ENCODE peak calls at places on chromosomes 3 and 15, in five cellular contexts. One of them, this sample, is unnamed.
A peak's percentile ranks its signal among the peaks of the same experiment; 100 is the strongest.

GRCh38 chr15:76108021-76108723 is 48.4 kb downstream of the TMEM266 start:
- DNase-seq in substantia nigra: peak; percentile 33
- DNase-seq in fibroblast of lung: no peak
- DNase-seq in CD4-positive, alpha-beta memory T cell: no peak
- DNase-seq in upper lobe of right lung: no peak
- DNase-seq in this sample: no peak

GRCh38 chr15:95594496-95594895 is 736.0 kb upstream of the NR2F2 start:
- DNase-seq in substantia nigra: no peak
- DNase-seq in fibroblast of lung: no peak
- DNase-seq in CD4-positive, alpha-beta memory T cell: no peak
- DNase-seq in upper lobe of right lung: no peak
- DNase-seq in this sample: no peak

GRCh38 chr3:172334743-172335142 is 113.5 kb downstream of the GHSR start:
- DNase-seq in substantia nigra: no peak
- DNase-seq in fibroblast of lung: no peak
- DNase-seq in CD4-positive, alpha-beta memory T cell: no peak
- DNase-seq in upper lobe of right lung: no peak
- DNase-seq in this sample: no peak

GRCh38 chr3:169699070-169699469 is 35.6 kb upstream of the MECOM start:
- DNase-seq in substantia nigra: no peak
- DNase-seq in fibroblast of lung: peak; percentile 75
- DNase-seq in CD4-positive, alpha-beta memory T cell: no peak
- DNase-seq in upper lobe of right lung: no peak
- DNase-seq in this sample: no peak

GRCh38 chr3:11924518-11924917 is 77.8 kb upstream of the TAMM41 start:
- DNase-seq in substantia nigra: no peak
- DNase-seq in fibroblast of lung: no peak
- DNase-seq in CD4-positive, alpha-beta memory T cell: no peak
- DNase-seq in upper lobe of right lung: peak; percentile 1
- DNase-seq in this sample: no peak

GRCh38 chr3:120780977-120781376 is 38.4 kb downstream of the GTF2E1 start:
- DNase-seq in substantia nigra: no peak
- DNase-seq in fibroblast of lung: peak; percentile 81
- DNase-seq in CD4-positive, alpha-beta memory T cell: no peak
- DNase-seq in upper lobe of right lung: no peak
- DNase-seq in this sample: no peak

GRCh38 chr3:181629029-181629428 is 82.7 kb upstream of the SOX2 start:
- DNase-seq in substantia nigra: no peak
- DNase-seq in fibroblast of lung: peak; percentile 50
- DNase-seq in CD4-positive, alpha-beta memory T cell: no peak
- DNase-seq in upper lobe of right lung: no peak
- DNase-seq in this sample: no peak

GRCh38 chr15:60469893-60470641 is 8.9 kb downstream of the ICE2 start:
- DNase-seq in substantia nigra: no peak
- DNase-seq in fibroblast of lung: no peak
- DNase-seq in CD4-positive, alpha-beta memory T cell: no peak
- DNase-seq in upper lobe of right lung: no peak
- DNase-seq in this sample: peak; percentile 44

GRCh38 chr3:174907027-174907426 is 47.9 kb downstream of the NAALADL2 start:
- DNase-seq in substantia nigra: no peak
- DNase-seq in fibroblast of lung: peak; percentile 6
- DNase-seq in CD4-positive, alpha-beta memory T cell: no peak
- DNase-seq in upper lobe of right lung: no peak
- DNase-seq in this sample: no peak

DNA sequence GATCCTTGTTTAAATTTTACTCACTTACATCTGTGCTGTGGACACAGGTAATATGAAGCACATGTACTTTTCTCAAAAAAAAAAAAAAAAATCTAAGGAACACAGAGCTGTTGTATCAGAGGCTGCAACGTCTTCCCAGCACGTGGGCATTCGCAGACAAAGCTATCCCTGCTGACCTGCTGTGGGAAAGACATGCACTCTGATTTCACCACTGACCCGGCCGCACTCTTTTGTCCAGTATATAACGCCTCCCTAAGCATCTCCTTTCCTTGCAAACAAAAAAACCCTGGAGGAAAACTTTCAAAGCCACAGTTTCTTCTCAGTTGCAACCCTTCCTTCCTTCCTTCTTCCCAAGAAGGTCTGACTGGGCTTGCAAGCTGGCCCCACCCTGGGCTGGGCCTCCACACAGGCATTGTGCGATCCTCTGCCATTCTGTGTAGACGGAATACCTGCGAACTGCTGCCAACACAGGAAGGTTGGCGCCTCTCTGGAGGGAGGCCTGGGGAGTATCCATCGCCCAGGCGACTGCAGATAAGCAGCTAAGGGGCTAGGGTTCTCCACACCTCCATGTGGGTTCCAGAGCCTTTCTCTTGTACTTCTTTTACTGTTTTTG is 50.8 kb downstream of the SLC12A8 start:
- DNase-seq in substantia nigra: no peak
- DNase-seq in fibroblast of lung: no peak
- DNase-seq in CD4-positive, alpha-beta memory T cell: no peak
- DNase-seq in upper lobe of right lung: no peak
- DNase-seq in this sample: no peak
- H3K27ac ChIP-seq in substantia nigra: no peak overlapping the region
- H3K27ac ChIP-seq in fibroblast of lung: no peak overlapping the region
- H3K27ac ChIP-seq in CD4-positive, alpha-beta memory T cell: no peak overlapping the region
- H3K27ac ChIP-seq in upper lobe of right lung: no peak overlapping the region
- H3K27ac ChIP-seq in this sample: no peak overlapping the region

DNA sequence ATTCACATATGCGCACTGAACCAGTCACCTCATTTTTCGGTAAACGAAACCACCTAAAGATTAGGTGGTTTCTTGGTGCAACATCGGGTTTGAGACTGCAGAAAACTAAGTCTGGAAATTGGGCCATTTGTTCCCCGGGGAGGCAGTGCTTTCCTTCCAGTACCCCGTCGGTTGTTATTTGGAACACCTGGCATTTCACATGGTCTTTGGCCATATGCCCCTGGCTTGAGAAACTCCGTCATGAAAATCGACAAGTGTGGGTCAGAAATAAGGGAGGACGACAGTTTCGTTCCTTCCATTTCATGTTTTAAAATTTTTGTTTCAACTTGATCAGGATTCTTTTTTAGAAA is 544 bp upstream of the GATM start:
- DNase-seq in substantia nigra: no peak
- DNase-seq in fibroblast of lung: no peak
- DNase-seq in CD4-positive, alpha-beta memory T cell: no peak
- DNase-seq in upper lobe of right lung: no peak
- DNase-seq in this sample: no peak
- H3K27ac ChIP-seq in substantia nigra: peak overlapping the region; percentile 98
- H3K27ac ChIP-seq in fibroblast of lung: no peak overlapping the region
- H3K27ac ChIP-seq in CD4-positive, alpha-beta memory T cell: no peak overlapping the region
- H3K27ac ChIP-seq in upper lobe of right lung: no peak overlapping the region
- H3K27ac ChIP-seq in this sample: no peak overlapping the region

DNA sequence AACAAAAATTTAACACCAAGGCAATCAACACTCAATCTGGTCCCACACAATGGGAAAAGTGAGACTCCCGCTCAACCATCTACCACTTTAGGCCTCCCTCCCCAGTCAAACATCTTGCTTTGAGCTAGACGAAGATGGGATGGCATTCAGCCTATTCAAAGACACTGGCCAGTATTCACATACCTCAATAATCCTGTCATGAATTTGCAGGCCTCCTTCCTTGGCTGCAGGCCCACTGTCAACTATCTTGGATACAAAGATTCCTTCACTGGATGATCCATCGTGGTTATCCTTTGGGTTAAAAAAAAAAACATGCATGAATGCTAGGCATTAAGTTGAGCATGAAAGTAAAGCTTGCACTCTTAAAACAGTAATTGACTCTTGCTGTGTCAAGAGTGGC is 22.6 kb downstream of the PDZRN3 start:
- DNase-seq in substantia nigra: no peak
- DNase-seq in fibroblast of lung: peak; percentile 55
- DNase-seq in CD4-positive, alpha-beta memory T cell: no peak
- DNase-seq in upper lobe of right lung: no peak
- DNase-seq in this sample: no peak
- H3K27ac ChIP-seq in substantia nigra: no peak overlapping the region
- H3K27ac ChIP-seq in fibroblast of lung: no peak overlapping the region
- H3K27ac ChIP-seq in CD4-positive, alpha-beta memory T cell: no peak overlapping the region
- H3K27ac ChIP-seq in upper lobe of right lung: no peak overlapping the region
- H3K27ac ChIP-seq in this sample: no peak overlapping the region

DNA sequence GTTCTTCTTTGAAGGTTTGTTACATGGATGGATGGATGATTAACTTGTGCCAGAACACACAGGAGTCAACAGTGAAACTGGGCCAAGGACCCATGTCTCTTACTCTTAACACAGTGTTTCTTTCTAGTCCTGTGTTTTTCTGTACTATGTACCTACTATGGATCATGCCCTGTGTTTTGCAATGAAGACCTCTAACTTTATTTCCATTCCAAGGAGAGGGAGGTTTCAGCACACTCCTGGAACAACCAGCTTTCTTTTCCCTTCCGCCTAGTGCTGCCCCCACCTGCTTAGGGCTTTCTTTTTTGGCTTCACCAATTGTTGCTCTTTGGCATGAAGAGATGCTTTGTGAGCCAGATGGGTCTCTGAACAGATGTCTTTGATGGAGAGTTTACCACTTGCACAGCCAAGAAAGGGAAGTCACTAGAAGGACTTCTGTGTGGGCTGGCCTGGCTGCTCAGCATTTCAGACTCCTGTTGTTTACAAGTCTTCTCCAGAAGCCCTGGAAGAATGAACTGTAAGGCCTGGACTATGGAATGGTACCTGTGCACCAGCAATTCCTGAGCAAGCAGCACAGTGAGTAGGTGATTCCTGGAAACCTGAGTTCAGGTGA is 44.5 kb downstream of the SNAPC5 start:
- DNase-seq in substantia nigra: no peak
- DNase-seq in fibroblast of lung: no peak
- DNase-seq in CD4-positive, alpha-beta memory T cell: no peak
- DNase-seq in upper lobe of right lung: no peak
- DNase-seq in this sample: peak; percentile 45
- H3K27ac ChIP-seq in substantia nigra: no peak overlapping the region
- H3K27ac ChIP-seq in fibroblast of lung: no peak overlapping the region
- H3K27ac ChIP-seq in CD4-positive, alpha-beta memory T cell: no peak overlapping the region
- H3K27ac ChIP-seq in upper lobe of right lung: no peak overlapping the region
- H3K27ac ChIP-seq in this sample: no peak overlapping the region

DNA sequence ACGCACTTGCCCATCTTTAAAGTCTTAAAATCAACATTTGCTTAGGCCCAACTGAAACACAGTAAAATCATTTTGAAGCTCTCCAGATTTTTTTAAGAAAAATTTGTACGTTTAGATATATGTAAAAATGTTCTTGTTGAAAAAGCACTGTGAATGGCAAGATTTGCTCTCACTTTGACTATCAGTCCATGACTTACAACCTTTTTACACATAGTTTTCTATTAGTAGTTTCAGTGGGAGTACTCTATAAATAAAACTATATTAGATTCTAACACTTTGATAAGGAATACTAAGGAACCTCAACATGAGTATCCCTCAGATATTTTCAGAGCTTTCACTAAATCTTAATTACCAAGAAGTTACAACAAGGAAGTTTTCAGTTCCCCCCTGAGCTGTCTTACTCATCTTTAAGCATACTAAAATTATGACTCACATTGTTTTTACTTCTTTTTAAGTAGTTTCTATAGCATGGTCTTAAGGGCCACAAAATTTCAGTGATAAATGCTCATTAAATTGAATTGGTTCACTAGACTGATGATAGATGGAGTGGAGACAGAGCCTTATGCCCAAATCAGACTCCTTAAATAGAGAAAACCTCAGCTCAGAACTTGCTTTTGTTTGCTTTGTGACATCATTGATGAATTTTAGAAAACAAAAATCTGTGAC is 31.6 kb upstream of the RAP2B start:
- DNase-seq in substantia nigra: no peak
- DNase-seq in fibroblast of lung: peak; percentile 66
- DNase-seq in CD4-positive, alpha-beta memory T cell: no peak
- DNase-seq in upper lobe of right lung: no peak
- DNase-seq in this sample: no peak
- H3K27ac ChIP-seq in substantia nigra: no peak overlapping the region
- H3K27ac ChIP-seq in fibroblast of lung: peak overlapping the region; percentile 13
- H3K27ac ChIP-seq in CD4-positive, alpha-beta memory T cell: no peak overlapping the region
- H3K27ac ChIP-seq in upper lobe of right lung: no peak overlapping the region
- H3K27ac ChIP-seq in this sample: no peak overlapping the region

GRCh38 chr15:67413770-67414429 is 107.0 kb upstream of the C15orf61 start:
- DNase-seq in substantia nigra: no peak
- DNase-seq in fibroblast of lung: peak; percentile 69
- DNase-seq in CD4-positive, alpha-beta memory T cell: no peak
- DNase-seq in upper lobe of right lung: no peak
- DNase-seq in this sample: no peak
- H3K27ac ChIP-seq in substantia nigra: no peak overlapping the region
- H3K27ac ChIP-seq in fibroblast of lung: no peak overlapping the region
- H3K27ac ChIP-seq in CD4-positive, alpha-beta memory T cell: no peak overlapping the region
- H3K27ac ChIP-seq in upper lobe of right lung: no peak overlapping the region
- H3K27ac ChIP-seq in this sample: no peak overlapping the region

GRCh38 chr3:184005981-184006507 is 11.6 kb downstream of the ABCC5 start:
- DNase-seq in substantia nigra: no peak
- DNase-seq in fibroblast of lung: peak; percentile 35
- DNase-seq in CD4-positive, alpha-beta memory T cell: peak; percentile 18
- DNase-seq in upper lobe of right lung: peak; percentile 87
- DNase-seq in this sample: no peak

GRCh38 chr3:184004483-184004882 is 13.2 kb downstream of the ABCC5 start:
- DNase-seq in substantia nigra: no peak
- DNase-seq in fibroblast of lung: no peak
- DNase-seq in CD4-positive, alpha-beta memory T cell: no peak
- DNase-seq in upper lobe of right lung: no peak
- DNase-seq in this sample: no peak

GRCh38 chr3:184002469-184002868 is 15.2 kb downstream of the ABCC5 start:
- DNase-seq in substantia nigra: no peak
- DNase-seq in fibroblast of lung: no peak
- DNase-seq in CD4-positive, alpha-beta memory T cell: no peak
- DNase-seq in upper lobe of right lung: peak; percentile 39
- DNase-seq in this sample: no peak

GRCh38 chr3:184001761-184002160 is 15.9 kb downstream of the ABCC5 start:
- DNase-seq in substantia nigra: no peak
- DNase-seq in fibroblast of lung: no peak
- DNase-seq in CD4-positive, alpha-beta memory T cell: no peak
- DNase-seq in upper lobe of right lung: no peak
- DNase-seq in this sample: no peak

DNA sequence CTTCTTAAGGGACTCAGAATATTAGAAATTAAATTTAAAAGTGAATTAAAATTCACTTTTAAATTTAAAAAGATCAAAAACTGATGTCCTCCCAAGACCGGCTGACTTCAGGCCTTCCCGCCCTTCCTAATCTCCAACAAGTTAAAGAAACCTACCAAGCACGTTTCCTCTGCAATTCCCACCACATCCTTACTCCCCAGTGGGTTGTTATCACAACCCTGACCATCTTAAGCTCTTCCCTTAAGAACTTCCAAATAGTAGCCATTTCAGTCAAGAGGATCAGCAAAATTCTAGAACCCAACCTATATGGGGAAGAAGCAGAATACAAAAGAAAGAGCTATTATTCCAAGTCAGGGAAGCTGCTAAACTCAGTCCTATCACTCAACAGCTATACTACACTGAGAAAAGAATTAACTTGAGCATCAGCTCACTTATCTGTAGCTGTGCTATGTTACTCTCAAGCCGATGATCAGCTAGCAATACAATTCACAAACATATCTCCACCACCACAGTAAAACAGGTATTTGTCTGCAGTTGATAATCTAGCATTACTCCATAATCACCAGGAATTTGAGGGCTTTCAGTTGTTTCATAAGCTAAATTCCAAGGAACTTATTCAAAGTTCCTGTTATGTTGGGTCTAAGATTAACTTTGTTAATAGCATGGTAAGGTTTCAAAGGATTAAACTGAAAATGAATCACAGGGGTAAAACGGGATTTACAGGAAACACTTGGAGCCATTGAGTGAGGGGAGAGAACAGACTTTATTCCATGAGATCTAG is 14.3 kb downstream of the ABCC5 start:
- DNase-seq in substantia nigra: no peak
- DNase-seq in fibroblast of lung: peak; percentile 10
- DNase-seq in CD4-positive, alpha-beta memory T cell: no peak
- DNase-seq in upper lobe of right lung: no peak
- DNase-seq in this sample: no peak
- H3K27ac ChIP-seq in substantia nigra: no peak overlapping the region
- H3K27ac ChIP-seq in fibroblast of lung: peak overlapping the region; percentile 53
- H3K27ac ChIP-seq in CD4-positive, alpha-beta memory T cell: no peak overlapping the region
- H3K27ac ChIP-seq in upper lobe of right lung: no peak overlapping the region
- H3K27ac ChIP-seq in this sample: no peak overlapping the region

GRCh38 chr3:123755085-123755484 is 129.0 kb downstream of the MYLK start:
- DNase-seq in substantia nigra: no peak
- DNase-seq in fibroblast of lung: no peak
- DNase-seq in CD4-positive, alpha-beta memory T cell: no peak
- DNase-seq in upper lobe of right lung: peak; percentile 73
- DNase-seq in this sample: no peak
- H3K27ac ChIP-seq in substantia nigra: no peak overlapping the region
- H3K27ac ChIP-seq in fibroblast of lung: no peak overlapping the region
- H3K27ac ChIP-seq in CD4-positive, alpha-beta memory T cell: no peak overlapping the region
- H3K27ac ChIP-seq in upper lobe of right lung: no peak overlapping the region
- H3K27ac ChIP-seq in this sample: no peak overlapping the region

This sample was measured in HL-60.